ENCODE peak calls at places on chromosomes 1 and 21, in seven cellular contexts. N is AG04450, M is BJ, X is foreskin fibroblast, L is uterus, Z is PC-9, U is thyroid gland. Y is an unnamed sample.

GRCh38 chr1:245798367-245798747 is 643.6 kb downstream of the KIF26B start:
- DNase-seq in N (no peak), M (no peak), X (no peak), L (no peak), Z (no peak), U (no peak), Y (no peak)

GRCh38 chr1:14881775-14882672 is 271.5 kb upstream of the TMEM51 start:
- DNase-seq in N (no peak), M (no peak), X (no peak), L (no peak), Z (no peak), U (no peak), Y (no peak)

GRCh38 chr1:234970731-234971476 is 157.7 kb downstream of the TOMM20 start:
- DNase-seq in N (peak), M (peak), X (peak), L (peak), Z (no peak), U (peak), Y (peak)

GRCh38 chr1:155978973-155979429 is 654 bp upstream of the ARHGEF2 start:
- DNase-seq in N (no peak), M (no peak), X (no peak), L (peak), Z (peak), U (no peak), Y (no peak)

GRCh38 chr1:203153989-203154821 is 21.4 kb downstream of the MYBPH start:
- DNase-seq in N (no peak), M (no peak), X (peak), L (no peak), Z (peak), U (no peak), Y (no peak)

GRCh38 chr1:24926596-24927249 is 3.4 kb downstream of the RUNX3 start:
- DNase-seq in N (no peak), M (no peak), X (no peak), L (no peak), Z (no peak), U (no peak), Y (no peak)

GRCh38 chr1:51663105-51663504 is 46.2 kb downstream of the OSBPL9 start:
- DNase-seq in N (no peak), M (no peak), X (no peak), L (no peak), Z (no peak), U (no peak), Y (no peak)

GRCh38 chr1:172497230-172497629 is 35.7 kb upstream of the SUCO start:
- DNase-seq in N (no peak), M (peak), X (peak), L (no peak), Z (peak), U (peak), Y (peak)

GRCh38 chr1:69700770-69701169 is 133.0 kb downstream of the LRRC7 start:
- DNase-seq in N (no peak), M (no peak), X (no peak), L (no peak), Z (peak), U (peak), Y (no peak)

GRCh38 chr1:184492543-184492942 is 105.7 kb downstream of the C1orf21 start:
- DNase-seq in N (no peak), M (no peak), X (no peak), L (no peak), Z (no peak), U (no peak), Y (no peak)

GRCh38 chr1:149849947-149850360 is 49.4 kb upstream of the BOLA1 start:
- DNase-seq in N (no peak), M (no peak), X (no peak), L (no peak), Z (no peak), U (no peak), Y (no peak)

GRCh38 chr1:48831579-48831978 is 54.9 kb upstream of the BEND5 start:
- DNase-seq in N (no peak), M (no peak), X (no peak), L (no peak), Z (no peak), U (no peak), Y (no peak)

GRCh38 chr1:198165927-198166647 is 9.3 kb downstream of the NEK7 start:
- DNase-seq in N (no peak), M (no peak), X (no peak), L (no peak), Z (no peak), U (no peak), Y (no peak)

GRCh38 chr21:45525910-45526306 is 16.3 kb downstream of the SLC19A1 start:
- DNase-seq in N (no peak), M (no peak), X (no peak), L (no peak), Z (no peak), U (peak), Y (no peak)

GRCh38 chr1:212485895-212486590 is 53.3 kb downstream of the NENF start:
- DNase-seq in N (peak), M (peak), X (peak), L (no peak), Z (peak), U (peak), Y (peak)

GRCh38 chr1:3219005-3219724 is 150.2 kb downstream of the PRDM16 start:
- DNase-seq in N (no peak), M (no peak), X (peak), L (peak), Z (no peak), U (peak), Y (no peak)

GRCh38 chr1:169694304-169694703 is 17.1 kb downstream of the SELL start:
- DNase-seq in N (no peak), M (no peak), X (no peak), L (no peak), Z (no peak), U (no peak), Y (no peak)

GRCh38 chr1:230682882-230683610 is 30.9 kb downstream of the AGT start:
- DNase-seq in N (peak), M (peak), X (no peak), L (no peak), Z (no peak), U (no peak), Y (peak)

GRCh38 chr1:12386130-12386529 is 156.3 kb downstream of the VPS13D start:
- DNase-seq in N (no peak), M (no peak), X (no peak), L (no peak), Z (peak), U (peak), Y (no peak)

GRCh38 chr1:101496109-101496508 is 259.3 kb downstream of the S1PR1 start:
- DNase-seq in N (no peak), M (no peak), X (no peak), L (no peak), Z (no peak), U (no peak), Y (no peak)

GRCh38 chr1:45403298-45404079 is 63.2 kb upstream of the MUTYH start:
- DNase-seq in N (no peak), M (no peak), X (no peak), L (no peak), Z (no peak), U (no peak), Y (no peak)

GRCh38 chr21:45886610-45887026 is 95.0 kb upstream of the COL6A1 start:
- DNase-seq in N (no peak), M (no peak), X (no peak), L (no peak), Z (no peak), U (no peak), Y (no peak)

GRCh38 chr1:59705849-59706599 is 108.7 kb upstream of the HOOK1 start:
- DNase-seq in N (peak), M (no peak), X (peak), L (peak), Z (no peak), U (peak), Y (no peak)

GRCh38 chr1:113593550-113594288 is 165.6 kb downstream of the PHTF1 start:
- DNase-seq in N (no peak), M (no peak), X (no peak), L (no peak), Z (no peak), U (no peak), Y (no peak)

GRCh38 chr1:114485286-114485685 is 25.7 kb downstream of the TRIM33 start:
- DNase-seq in N (no peak), M (no peak), X (no peak), L (no peak), Z (no peak), U (no peak), Y (no peak)

GRCh38 chr1:221869759-221870158 is 127.9 kb upstream of the DUSP10 start:
- DNase-seq in N (peak), M (peak), X (peak), L (no peak), Z (no peak), U (no peak), Y (peak)

GRCh38 chr1:21914880-21915640 is 22.1 kb downstream of the HSPG2 start:
- DNase-seq in N (no peak), M (no peak), X (no peak), L (no peak), Z (no peak), U (peak), Y (no peak)

GRCh38 chr1:153394391-153394790 is 3.5 kb upstream of the S100A8 start:
- DNase-seq in N (no peak), M (no peak), X (no peak), L (no peak), Z (no peak), U (no peak), Y (no peak)

GRCh38 chr1:181504294-181505115 is 21.2 kb downstream of the CACNA1E start:
- DNase-seq in N (no peak), M (no peak), X (no peak), L (no peak), Z (no peak), U (no peak), Y (no peak)

DNA sequence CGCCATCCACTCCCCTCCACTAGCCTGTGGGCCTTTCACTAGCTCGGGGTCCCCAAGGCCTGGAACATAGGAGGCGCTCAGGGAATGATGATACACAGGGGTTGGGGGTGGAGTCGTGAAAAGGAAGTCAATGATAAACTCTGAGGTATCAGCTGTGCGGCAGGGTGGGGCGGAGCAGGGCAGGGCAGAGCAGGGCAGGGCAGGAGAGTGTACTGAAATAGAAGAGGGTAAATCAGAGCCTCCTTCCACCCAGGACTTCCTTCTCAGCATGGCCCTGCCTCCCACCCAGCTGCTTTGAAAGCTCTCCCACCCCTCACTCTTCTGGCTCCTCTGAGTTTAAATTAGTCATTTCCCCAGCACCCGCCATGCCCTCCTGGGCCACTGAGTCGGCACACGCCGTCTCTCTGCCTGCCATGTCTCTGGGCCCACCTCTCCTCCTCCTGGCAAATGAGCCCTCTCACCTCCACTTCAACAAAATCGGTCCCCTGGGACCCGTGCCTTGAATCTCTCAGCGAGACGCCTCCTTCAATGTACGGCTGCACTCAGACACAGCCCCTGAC is 16.9 kb downstream of the CAPZB start:
- DNase-seq in N (no peak), M (no peak), X (no peak), L (no peak), Z (peak), U (no peak), Y (no peak)
- TF ChIP-seq CTCF in N (no peak), M (no peak), X (no peak), L (no peak), Z (no peak), U (no peak), Y (no peak)

GRCh38 chr1:154442006-154442740 is 37.0 kb downstream of the IL6R start:
- DNase-seq in N (no peak), M (no peak), X (no peak), L (no peak), Z (no peak), U (no peak), Y (no peak)
- TF ChIP-seq CTCF in N (peak), M (peak), X (peak), L (peak), Z (peak), U (no peak), Y (no peak)

DNA sequence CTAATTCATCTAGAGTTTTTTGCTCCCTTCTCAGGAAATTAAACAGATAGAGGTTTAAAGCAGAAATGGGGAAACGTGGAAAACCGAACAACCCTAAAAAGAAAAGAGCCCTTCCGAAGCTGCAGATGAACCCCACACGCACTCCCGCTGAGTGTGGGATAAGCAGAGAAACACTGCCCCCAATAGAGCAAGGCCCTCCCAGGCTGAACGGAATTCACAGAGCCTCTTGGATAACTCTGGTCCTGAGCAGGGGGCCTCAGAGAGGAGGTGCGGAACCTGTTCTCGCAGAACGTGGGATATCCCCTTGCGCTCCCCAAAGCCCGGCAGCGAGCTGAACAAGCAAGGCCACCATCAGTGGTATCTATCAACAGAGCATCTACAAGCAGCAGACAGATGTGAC is 44.9 kb downstream of the SSBP3 start:
- DNase-seq in N (no peak), M (no peak), X (no peak), L (peak), Z (no peak), U (no peak), Y (no peak)
- TF ChIP-seq CTCF in N (no peak), M (no peak), X (no peak), L (peak), Z (no peak), U (no peak), Y (no peak)

GRCh38 chr1:23019094-23019850 is at the start of gene KDM1A:
- DNase-seq in N (peak), M (peak), X (peak), L (peak), Z (peak), U (peak), Y (peak)
- TF ChIP-seq CTCF in N (peak), M (peak), X (peak), L (peak), Z (no peak), U (no peak), Y (peak)

GRCh38 chr1:227753999-227754764 is 18.9 kb downstream of the SNAP47 start:
- DNase-seq in N (no peak), M (peak), X (peak), L (no peak), Z (no peak), U (peak), Y (no peak)

GRCh38 chr1:227757781-227758180 is 22.5 kb downstream of the SNAP47 start:
- DNase-seq in N (no peak), M (no peak), X (no peak), L (no peak), Z (no peak), U (no peak), Y (no peak)

GRCh38 chr1:227754958-227755357 is 19.7 kb downstream of the SNAP47 start:
- DNase-seq in N (no peak), M (no peak), X (no peak), L (no peak), Z (no peak), U (no peak), Y (no peak)

GRCh38 chr1:227758366-227758765 is 23.1 kb downstream of the SNAP47 start:
- DNase-seq in N (no peak), M (no peak), X (no peak), L (no peak), Z (no peak), U (no peak), Y (no peak)

GRCh38 chr1:227756172-227756959 is 21.1 kb downstream of the SNAP47 start:
- DNase-seq in N (no peak), M (no peak), X (no peak), L (peak), Z (no peak), U (no peak), Y (no peak)
- TF ChIP-seq CTCF in N (no peak), M (no peak), X (no peak), L (no peak), Z (no peak), U (no peak), Y (no peak)

DNA sequence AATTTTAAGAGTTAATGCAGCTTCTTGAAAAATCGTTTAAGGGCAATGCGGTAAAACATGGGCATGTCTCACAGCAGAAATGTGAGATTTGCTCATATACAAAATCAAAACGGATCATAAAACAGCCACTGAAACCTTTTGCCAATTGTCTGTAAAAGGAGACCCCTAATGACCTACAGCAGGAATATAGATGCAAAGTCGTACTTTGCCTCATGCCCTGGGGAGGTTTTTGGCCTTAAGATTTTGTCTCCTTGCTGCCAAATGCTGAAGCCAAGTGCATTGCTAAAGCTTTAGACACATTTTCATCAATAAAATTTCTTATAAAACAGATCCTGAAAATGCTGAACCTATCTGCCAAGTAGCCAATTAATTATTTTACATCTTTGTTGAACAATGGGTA is 226.9 kb downstream of the TGFB2 start:
- DNase-seq in N (no peak), M (no peak), X (no peak), L (no peak), Z (no peak), U (no peak), Y (no peak)
- TF ChIP-seq CTCF in N (no peak), M (no peak), X (no peak), L (no peak), Z (no peak), U (no peak), Y (no peak)

GRCh38 chr1:224722838-224723237 is 106.7 kb downstream of the CNIH3 start:
- DNase-seq in N (no peak), M (no peak), X (no peak), L (no peak), Z (no peak), U (no peak), Y (no peak)

GRCh38 chr1:224719716-224720115 is 103.6 kb downstream of the CNIH3 start:
- DNase-seq in N (no peak), M (no peak), X (no peak), L (no peak), Z (no peak), U (no peak), Y (no peak)

GRCh38 chr1:224721000-224721399 is 104.9 kb downstream of the CNIH3 start:
- DNase-seq in N (no peak), M (no peak), X (no peak), L (no peak), Z (no peak), U (no peak), Y (no peak)

GRCh38 chr1:224718470-224719053 is 102.4 kb downstream of the CNIH3 start:
- DNase-seq in N (no peak), M (no peak), X (no peak), L (no peak), Z (no peak), U (no peak), Y (no peak)

GRCh38 chr1:224720216-224720615 is 104.1 kb downstream of the CNIH3 start:
- DNase-seq in N (no peak), M (no peak), X (no peak), L (no peak), Z (no peak), U (peak), Y (no peak)
- TF ChIP-seq CTCF in N (no peak), M (no peak), X (no peak), L (no peak), Z (no peak), U (no peak), Y (no peak)

GRCh38 chr1:173562813-173563212 is 40.1 kb downstream of the SLC9C2 start:
- DNase-seq in N (no peak), M (no peak), X (no peak), L (no peak), Z (no peak), U (no peak), Y (no peak)
- TF ChIP-seq CTCF in N (peak), M (peak), X (peak), L (no peak), Z (no peak), U (no peak), Y (peak)

Y was measured in AG09319.